ENCODE peak calls at places on chromosomes 5 and 9, in nine cellular contexts. I, E, N, F, B, D, Q, X and Z are unnamed samples.

GRCh38 chr5:103891151-103891550 is 328.6 kb upstream of the NUDT12 start:
- DNase-seq in N (no peak), I (no peak), Q (no peak), E (no peak), F (no peak), D (no peak), B (no peak), X (no peak), Z (no peak)

GRCh38 chr9:16348531-16348930 is 521.9 kb downstream of the BNC2 start:
- DNase-seq in Q (no peak), X (no peak), I (no peak), E (no peak), F (no peak), D (no peak), B (no peak), N (no peak), Z (no peak)

GRCh38 chr5:123036391-123037103 is at the start of gene PPIC:
- DNase-seq in Q (peak), F (no peak), X (peak), B (peak), I (peak), N (peak), D (peak), E (peak), Z (peak)

GRCh38 chr5:148651528-148651927 is 2.8 kb downstream of the HTR4 start:
- DNase-seq in E (no peak), B (no peak), X (no peak), F (no peak), N (no peak), Q (no peak), I (no peak), D (no peak), Z (no peak)

GRCh38 chr5:68258531-68258930 is 43.0 kb downstream of the PIK3R1 start:
- DNase-seq in B (no peak), F (no peak), I (no peak), N (no peak), D (no peak), E (no peak), X (no peak), Q (no peak), Z (no peak)

GRCh38 chr5:90932052-90932699 is 373.6 kb downstream of the ADGRV1 start:
- DNase-seq in F (peak), X (peak), E (peak), Q (peak), D (peak), B (peak), N (peak), I (peak), Z (no peak)

GRCh38 chr5:55601209-55601618 is 66.5 kb upstream of the PLPP1 start:
- DNase-seq in F (no peak), D (peak), N (no peak), I (peak), Q (peak), B (peak), X (peak), E (peak), Z (peak)

GRCh38 chr5:112418412-112419049 is 546 bp downstream of the EPB41L4A start:
- DNase-seq in E (peak), X (no peak), Q (no peak), F (no peak), D (peak), B (no peak), N (no peak), I (no peak), Z (no peak)

GRCh38 chr5:127011151-127011550 is 19.2 kb downstream of the MARCHF3 start:
- DNase-seq in E (no peak), I (no peak), F (no peak), D (no peak), Q (no peak), N (no peak), B (no peak), X (no peak), Z (no peak)

GRCh38 chr5:120678279-120678678 is 214.2 kb downstream of the PRR16 start:
- DNase-seq in Q (no peak), F (no peak), D (no peak), X (no peak), N (no peak), I (no peak), E (no peak), B (no peak), Z (no peak)

GRCh38 chr5:120683580-120683979 is 219.5 kb downstream of the PRR16 start:
- DNase-seq in Q (no peak), D (no peak), X (no peak), E (no peak), I (no peak), F (no peak), B (no peak), N (no peak), Z (no peak)

GRCh38 chr5:120684749-120685415 is 220.8 kb downstream of the PRR16 start:
- DNase-seq in B (no peak), F (no peak), I (no peak), E (no peak), D (no peak), N (peak), X (no peak), Q (no peak), Z (no peak)

GRCh38 chr5:120682851-120683250 is 218.8 kb downstream of the PRR16 start:
- DNase-seq in D (no peak), F (no peak), B (no peak), I (no peak), Q (no peak), E (no peak), N (no peak), X (no peak), Z (no peak)

GRCh38 chr5:120684213-120684612 is 220.1 kb downstream of the PRR16 start:
- DNase-seq in Q (no peak), I (no peak), B (no peak), X (no peak), D (no peak), F (no peak), N (peak), E (no peak), Z (no peak)
- TF ChIP-seq CTCF in Q (no peak), I (no peak), B (no peak), X (no peak), D (no peak), F (no peak), N (no peak), E (no peak), Z (no peak)

DNA sequence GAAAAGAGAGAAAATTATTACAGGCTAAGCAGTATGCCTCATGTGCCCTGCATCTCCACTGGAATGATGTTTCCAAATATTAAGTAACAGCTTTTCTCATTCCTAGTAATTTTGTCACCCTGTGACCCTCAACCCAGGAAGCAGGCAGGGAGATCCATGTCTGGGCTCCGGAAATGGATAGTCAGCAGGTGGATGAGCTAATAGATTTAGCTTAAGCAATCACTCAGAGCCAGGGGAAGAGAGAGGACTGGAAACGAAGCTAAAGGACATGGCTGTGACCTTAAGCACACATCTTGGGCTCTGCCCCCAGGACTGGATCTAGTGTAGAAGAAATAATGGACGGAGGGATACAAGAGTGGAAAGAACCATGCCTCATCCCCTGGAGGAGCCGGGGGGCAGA is 89.5 kb downstream of the ARSB start:
- DNase-seq in N (no peak), I (no peak), F (no peak), X (no peak), D (no peak), B (no peak), Q (no peak), E (no peak), Z (no peak)
- TF ChIP-seq POLR2A in N (no peak), I (no peak), F (no peak), X (no peak), D (no peak), B (no peak), Q (no peak), E (no peak), Z (no peak)

GRCh38 chr5:65061974-65062353 is 293.2 kb downstream of the CWC27 start:
- DNase-seq in B (no peak), F (peak), E (no peak), N (no peak), Q (no peak), X (no peak), D (no peak), I (no peak), Z (no peak)

GRCh38 chr5:65065112-65065511 is 296.4 kb downstream of the CWC27 start:
- DNase-seq in X (no peak), N (no peak), F (no peak), B (no peak), Q (no peak), D (no peak), E (no peak), I (no peak), Z (peak)

GRCh38 chr5:65059681-65060598 is 291.2 kb downstream of the CWC27 start:
- DNase-seq in E (no peak), B (no peak), D (no peak), F (peak), X (no peak), N (no peak), I (no peak), Q (no peak), Z (peak)

GRCh38 chr5:65062684-65063083 is 294.0 kb downstream of the CWC27 start:
- DNase-seq in N (no peak), I (peak), X (peak), D (no peak), Q (peak), F (no peak), B (no peak), E (no peak), Z (peak)

DNA sequence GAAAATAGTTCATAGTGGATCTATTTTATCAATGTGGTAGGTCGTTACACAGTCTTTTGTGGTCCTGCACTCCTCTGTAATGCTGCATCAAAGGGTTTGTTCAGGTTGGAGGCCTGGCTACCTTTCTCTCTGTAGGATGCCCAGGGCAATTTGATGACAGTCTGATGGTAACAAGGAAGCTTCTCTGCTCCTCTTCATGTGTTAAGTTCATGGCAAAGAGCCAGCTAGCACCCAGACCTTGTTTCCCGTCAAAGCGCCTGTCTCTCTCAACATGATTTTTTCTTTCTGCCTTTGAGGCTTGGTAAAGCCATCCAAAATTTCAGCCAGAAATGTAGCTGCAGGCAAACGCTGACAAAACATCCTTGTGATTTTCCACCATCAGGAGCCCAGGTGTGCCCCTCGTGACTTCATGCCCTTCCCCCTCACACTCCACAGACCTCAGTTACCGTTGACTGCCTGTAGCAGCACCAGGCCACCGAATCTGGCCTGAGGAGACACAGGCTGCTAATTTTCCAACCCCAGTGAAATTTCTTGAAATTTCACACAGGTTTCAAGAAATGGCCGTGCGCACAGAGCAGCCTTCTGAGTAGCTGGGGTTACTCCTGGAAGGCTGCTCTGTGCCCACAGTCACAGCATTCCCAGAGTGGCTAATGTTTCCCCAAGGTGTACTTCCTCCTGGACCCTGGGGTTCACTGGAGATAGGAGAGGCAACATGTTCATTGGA is 292.7 kb downstream of the CWC27 start:
- DNase-seq in E (no peak), N (no peak), I (no peak), X (no peak), B (no peak), F (peak), Q (no peak), D (no peak), Z (peak)
- TF ChIP-seq EP300 in E (no peak), N (no peak), I (no peak), X (no peak), B (no peak), F (no peak), Q (no peak), D (no peak), Z (no peak)

GRCh38 chr5:14406554-14406849 is 175.1 kb upstream of the OTULINL start:
- DNase-seq in B (no peak), I (no peak), D (no peak), X (no peak), N (peak), Q (no peak), E (peak), F (no peak), Z (no peak)

GRCh38 chr5:14407051-14407450 is 174.5 kb upstream of the OTULINL start:
- DNase-seq in F (no peak), X (no peak), D (no peak), I (no peak), B (no peak), Q (no peak), N (no peak), E (no peak), Z (no peak)

GRCh38 chr5:14407746-14408175 is 173.8 kb upstream of the OTULINL start:
- DNase-seq in E (peak), B (no peak), X (no peak), D (no peak), F (no peak), Q (peak), N (no peak), I (no peak), Z (no peak)

GRCh38 chr5:14405706-14406553 is 175.7 kb upstream of the OTULINL start:
- DNase-seq in E (no peak), F (no peak), N (no peak), Q (no peak), D (no peak), X (no peak), I (no peak), B (no peak), Z (no peak)

GRCh38 chr5:14405267-14405666 is 176.3 kb upstream of the OTULINL start:
- DNase-seq in F (no peak), N (peak), E (no peak), I (peak), B (no peak), Q (no peak), D (no peak), X (no peak), Z (no peak)
- TF ChIP-seq CTCF in F (peak), N (peak), E (no peak), I (peak), B (no peak), Q (no peak), D (no peak), X (no peak), Z (no peak)

GRCh38 chr9:125746017-125746773 is 978 bp upstream of the PBX3 start:
- DNase-seq in N (peak), Q (peak), B (peak), F (peak), X (peak), I (peak), D (peak), E (peak), Z (peak)
- TF ChIP-seq POLR2A in N (no peak), Q (peak), B (no peak), F (peak), X (no peak), I (peak), D (no peak), E (peak), Z (no peak)

GRCh38 chr5:173448856-173449255 is 120.6 kb upstream of the STC2 start:
- DNase-seq in Q (no peak), D (no peak), X (no peak), E (no peak), I (no peak), N (no peak), F (no peak), B (no peak), Z (no peak)
- TF ChIP-seq EP300 in Q (no peak), D (no peak), X (no peak), E (no peak), I (no peak), N (no peak), F (no peak), B (no peak), Z (no peak)

DNA sequence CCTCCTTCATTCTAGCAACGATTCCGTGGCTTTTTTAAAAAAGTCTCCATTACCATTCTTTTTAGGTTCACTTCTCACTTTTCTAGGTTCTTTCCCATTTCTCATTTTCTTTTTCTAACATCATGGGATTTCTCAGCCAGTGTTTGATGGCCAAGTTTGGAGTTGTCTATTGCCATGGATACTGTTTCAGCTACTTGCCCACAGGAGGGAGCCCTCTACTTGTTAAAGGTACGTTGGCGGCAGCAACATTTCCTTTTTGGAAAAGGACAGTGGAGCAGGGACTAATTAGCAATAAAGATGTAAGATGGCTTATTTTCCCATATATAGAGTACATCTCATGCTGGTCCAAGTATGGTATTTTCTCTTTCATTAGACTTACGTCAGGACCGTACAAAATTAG is 2257.5 kb upstream of the C9orf72 start:
- DNase-seq in N (no peak), Q (no peak), E (no peak), I (peak), X (no peak), F (no peak), B (no peak), D (peak), Z (no peak)
- TF ChIP-seq CTCF in N (no peak), Q (no peak), E (no peak), I (peak), X (no peak), F (peak), B (no peak), D (no peak), Z (no peak)

DNA sequence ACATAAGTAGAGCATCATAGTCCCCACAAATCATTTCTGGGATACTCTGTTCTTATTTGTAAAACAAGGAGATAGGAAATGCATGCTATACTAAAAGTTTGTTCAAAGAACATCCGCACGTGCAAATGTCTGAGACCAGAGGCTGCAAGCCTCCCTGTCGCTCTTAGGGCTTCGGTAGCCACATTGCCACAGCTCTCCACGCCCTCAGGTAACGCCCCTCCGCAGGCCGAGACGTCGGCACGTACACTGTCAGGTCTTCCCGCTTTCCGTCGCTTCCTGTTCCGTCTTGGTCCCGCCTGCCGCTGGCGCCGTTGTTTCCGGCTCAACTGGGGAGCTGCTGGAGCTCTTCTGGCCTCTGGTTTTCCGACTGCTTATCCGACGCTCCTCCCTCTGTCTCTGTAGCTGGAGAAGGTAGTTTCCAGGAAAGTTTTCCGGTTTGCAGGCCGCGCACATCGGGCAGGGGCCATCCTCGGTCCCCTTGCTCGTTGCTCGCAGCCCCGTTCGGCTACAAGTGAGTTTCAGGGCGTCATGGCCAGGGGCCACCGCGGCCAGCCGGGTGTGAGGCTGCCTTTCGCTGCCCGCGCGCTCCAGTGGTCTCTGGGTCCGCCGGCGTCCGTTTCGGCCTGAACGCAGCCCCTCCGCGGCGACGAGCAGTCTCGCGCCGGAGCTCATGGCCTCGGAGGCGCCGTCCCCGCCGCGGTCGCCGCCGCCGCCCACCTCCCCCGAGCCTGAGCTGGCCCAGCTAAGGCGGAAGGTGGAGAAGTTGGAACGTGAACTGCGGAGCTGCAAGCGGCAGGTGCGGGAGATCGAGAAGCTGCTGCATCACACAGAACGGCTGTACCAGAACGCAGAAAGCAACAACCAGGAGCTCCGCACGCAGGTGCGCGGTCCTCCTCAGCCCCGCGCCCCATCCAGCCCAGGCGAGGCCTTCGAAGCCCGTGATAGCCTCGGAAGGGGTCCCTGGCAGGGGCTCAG is at the start of gene AGGF1:
- DNase-seq in F (peak), X (peak), B (peak), I (peak), N (peak), Q (peak), D (peak), E (peak), Z (peak)
- TF ChIP-seq POLR2A in F (peak), X (peak), B (no peak), I (peak), N (peak), Q (peak), D (peak), E (peak), Z (no peak)

DNA sequence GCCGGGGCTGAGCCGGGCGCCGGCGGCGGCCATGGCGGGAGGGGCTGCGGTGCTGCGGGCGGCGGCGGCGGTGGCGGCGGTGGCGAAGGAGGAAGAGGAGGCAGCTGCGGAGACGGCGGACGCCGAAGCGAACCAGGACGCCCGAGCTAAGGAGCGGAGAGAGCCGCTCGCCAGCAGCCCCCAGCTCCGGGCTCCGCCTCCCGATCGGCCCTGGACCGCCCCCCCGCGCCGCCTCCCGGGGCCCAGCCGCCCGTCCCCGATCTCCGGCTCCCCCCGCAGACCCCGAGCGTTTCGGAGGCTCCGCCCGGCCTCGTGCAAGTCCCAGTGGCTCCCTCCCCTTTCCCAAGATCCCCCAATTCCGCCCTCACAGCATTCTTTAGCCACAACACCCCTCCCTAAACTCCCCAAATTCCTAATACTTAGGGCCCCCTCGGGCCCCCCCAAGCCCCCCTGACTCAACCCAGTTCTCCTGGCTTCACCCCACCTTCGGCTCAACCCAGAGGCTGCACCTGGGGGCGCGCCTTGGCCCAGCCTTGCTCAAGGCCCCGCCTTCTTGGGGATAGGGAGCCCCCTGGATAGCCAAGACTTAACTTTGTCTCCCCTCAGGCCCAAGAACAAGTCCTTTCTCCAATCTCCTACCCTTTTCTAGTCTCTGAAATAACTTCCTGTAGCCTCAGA is at the start of gene ASTN2:
- DNase-seq in Q (no peak), X (no peak), F (no peak), E (no peak), D (no peak), N (no peak), B (no peak), I (no peak), Z (no peak)
- TF ChIP-seq EP300 in Q (no peak), X (no peak), F (no peak), E (no peak), D (no peak), N (no peak), B (no peak), I (no peak), Z (no peak)